ENCODE peak calls at places on chromosomes 5 and 9, in five cellular contexts. One of them, this sample, is unnamed.

GRCh38 chr5:173035904-173036707 is 20.0 kb upstream of the CREBRF start:
- DNase-seq in CD8-positive, alpha-beta T cell: no peak
- DNase-seq in coronary artery: no peak
- DNase-seq in stomach: no peak
- DNase-seq in Peyer's patch: peak; percentile 29
- DNase-seq in this sample: no peak

GRCh38 chr5:149195962-149196361 is 54.7 kb downstream of the ABLIM3 start:
- DNase-seq in stomach: no peak
- DNase-seq in coronary artery: no peak
- DNase-seq in CD8-positive, alpha-beta T cell: no peak
- DNase-seq in Peyer's patch: no peak
- DNase-seq in this sample: no peak

GRCh38 chr5:160054831-160055230 is 45.9 kb downstream of the TTC1 start:
- DNase-seq in CD8-positive, alpha-beta T cell: no peak
- DNase-seq in stomach: no peak
- DNase-seq in coronary artery: no peak
- DNase-seq in Peyer's patch: no peak
- DNase-seq in this sample: no peak

GRCh38 chr5:59744531-59744992 is 149.0 kb downstream of the PDE4D start:
- DNase-seq in coronary artery: no peak
- DNase-seq in stomach: no peak
- DNase-seq in CD8-positive, alpha-beta T cell: no peak
- DNase-seq in Peyer's patch: no peak
- DNase-seq in this sample: no peak

GRCh38 chr5:151598984-151599383 is 7.9 kb upstream of the FAT2 start:
- DNase-seq in CD8-positive, alpha-beta T cell: no peak
- DNase-seq in Peyer's patch: no peak
- DNase-seq in coronary artery: no peak
- DNase-seq in stomach: no peak
- DNase-seq in this sample: no peak

GRCh38 chr5:24668050-24668449 is 23.3 kb upstream of the CDH10 start:
- DNase-seq in coronary artery: no peak
- DNase-seq in stomach: no peak
- DNase-seq in Peyer's patch: no peak
- DNase-seq in CD8-positive, alpha-beta T cell: no peak
- DNase-seq in this sample: no peak

GRCh38 chr5:135743684-135744083 is 90.8 kb upstream of the SLC25A48 start:
- DNase-seq in stomach: no peak
- DNase-seq in coronary artery: no peak
- DNase-seq in CD8-positive, alpha-beta T cell: no peak
- DNase-seq in Peyer's patch: no peak
- DNase-seq in this sample: no peak

GRCh38 chr5:106874531-106874930 is 796.2 kb downstream of the EFNA5 start:
- DNase-seq in stomach: no peak
- DNase-seq in CD8-positive, alpha-beta T cell: no peak
- DNase-seq in coronary artery: no peak
- DNase-seq in Peyer's patch: no peak
- DNase-seq in this sample: no peak

GRCh38 chr5:25892251-25892650 is 1146.1 kb downstream of the CDH9 start:
- DNase-seq in stomach: no peak
- DNase-seq in Peyer's patch: no peak
- DNase-seq in coronary artery: no peak
- DNase-seq in CD8-positive, alpha-beta T cell: no peak
- DNase-seq in this sample: no peak

GRCh38 chr9:136584401-136585328 is 38.8 kb upstream of the NOTCH1 start:
- DNase-seq in stomach: peak; percentile 35
- DNase-seq in CD8-positive, alpha-beta T cell: peak; percentile 6
- DNase-seq in coronary artery: no peak
- DNase-seq in Peyer's patch: no peak
- DNase-seq in this sample: no peak

GRCh38 chr9:136831720-136832104 is 10.6 kb upstream of the AJM1 start:
- DNase-seq in Peyer's patch: no peak
- DNase-seq in stomach: no peak
- DNase-seq in CD8-positive, alpha-beta T cell: peak; percentile 17
- DNase-seq in coronary artery: no peak
- DNase-seq in this sample: no peak

GRCh38 chr9:134660407-134660806 is 18.8 kb downstream of the COL5A1 start:
- DNase-seq in coronary artery: no peak
- DNase-seq in stomach: no peak
- DNase-seq in Peyer's patch: no peak
- DNase-seq in CD8-positive, alpha-beta T cell: no peak
- DNase-seq in this sample: no peak

GRCh38 chr9:116219686-116220085 is 66.1 kb downstream of the PAPPA start:
- DNase-seq in Peyer's patch: no peak
- DNase-seq in CD8-positive, alpha-beta T cell: no peak
- DNase-seq in stomach: no peak
- DNase-seq in coronary artery: no peak
- DNase-seq in this sample: no peak

GRCh38 chr9:6007770-6008168 is 7.7 kb downstream of the RANBP6 start:
- DNase-seq in coronary artery: peak; percentile 86
- DNase-seq in Peyer's patch: peak; percentile 80
- DNase-seq in stomach: peak; percentile 74
- DNase-seq in CD8-positive, alpha-beta T cell: peak; percentile 90
- DNase-seq in this sample: peak; percentile 18

GRCh38 chr9:69279084-69279729 is 45.8 kb upstream of the ENTREP1 start:
- DNase-seq in coronary artery: no peak
- DNase-seq in stomach: no peak
- DNase-seq in Peyer's patch: no peak
- DNase-seq in CD8-positive, alpha-beta T cell: no peak
- DNase-seq in this sample: no peak

GRCh38 chr9:121281614-121282291 is 13.8 kb downstream of the GSN start:
- DNase-seq in CD8-positive, alpha-beta T cell: no peak
- DNase-seq in coronary artery: peak; percentile 90
- DNase-seq in stomach: peak; percentile 93
- DNase-seq in Peyer's patch: no peak
- DNase-seq in this sample: no peak

GRCh38 chr5:55936100-55936693 is 58.6 kb downstream of the IL6ST start:
- DNase-seq in stomach: peak; percentile 81
- DNase-seq in coronary artery: no peak
- DNase-seq in Peyer's patch: peak; percentile 77
- DNase-seq in CD8-positive, alpha-beta T cell: peak; percentile 81
- DNase-seq in this sample: peak; percentile 69

GRCh38 chr9:33445941-33446506 is 1.4 kb downstream of the AQP3 start:
- DNase-seq in coronary artery: no peak
- DNase-seq in CD8-positive, alpha-beta T cell: no peak
- DNase-seq in Peyer's patch: peak; percentile 65
- DNase-seq in stomach: peak; percentile 47
- DNase-seq in this sample: no peak

GRCh38 chr9:33446507-33447403 is 638 bp downstream of the AQP3 start:
- DNase-seq in CD8-positive, alpha-beta T cell: peak; percentile 78
- DNase-seq in coronary artery: no peak
- DNase-seq in stomach: peak; percentile 52
- DNase-seq in Peyer's patch: peak; percentile 42
- DNase-seq in this sample: no peak

GRCh38 chr9:33449715-33450114 is 2.3 kb upstream of the AQP3 start:
- DNase-seq in stomach: no peak
- DNase-seq in coronary artery: no peak
- DNase-seq in Peyer's patch: no peak
- DNase-seq in CD8-positive, alpha-beta T cell: no peak
- DNase-seq in this sample: no peak

GRCh38 chr9:33448159-33448511 is 742 bp upstream of the AQP3 start:
- DNase-seq in CD8-positive, alpha-beta T cell: no peak
- DNase-seq in stomach: no peak
- DNase-seq in Peyer's patch: no peak
- DNase-seq in coronary artery: no peak
- DNase-seq in this sample: no peak

GRCh38 chr9:33447404-33448158 is at the start of gene AQP3:
- DNase-seq in coronary artery: no peak
- DNase-seq in stomach: peak; percentile 79
- DNase-seq in CD8-positive, alpha-beta T cell: peak; percentile 69
- DNase-seq in Peyer's patch: peak; percentile 73
- DNase-seq in this sample: no peak
- TF ChIP-seq CTCF in coronary artery: peak; percentile 30
- TF ChIP-seq CTCF in stomach: no peak
- TF ChIP-seq CTCF in CD8-positive, alpha-beta T cell: no peak
- TF ChIP-seq CTCF in Peyer's patch: peak; percentile 44
- TF ChIP-seq CTCF in this sample: no peak

DNA sequence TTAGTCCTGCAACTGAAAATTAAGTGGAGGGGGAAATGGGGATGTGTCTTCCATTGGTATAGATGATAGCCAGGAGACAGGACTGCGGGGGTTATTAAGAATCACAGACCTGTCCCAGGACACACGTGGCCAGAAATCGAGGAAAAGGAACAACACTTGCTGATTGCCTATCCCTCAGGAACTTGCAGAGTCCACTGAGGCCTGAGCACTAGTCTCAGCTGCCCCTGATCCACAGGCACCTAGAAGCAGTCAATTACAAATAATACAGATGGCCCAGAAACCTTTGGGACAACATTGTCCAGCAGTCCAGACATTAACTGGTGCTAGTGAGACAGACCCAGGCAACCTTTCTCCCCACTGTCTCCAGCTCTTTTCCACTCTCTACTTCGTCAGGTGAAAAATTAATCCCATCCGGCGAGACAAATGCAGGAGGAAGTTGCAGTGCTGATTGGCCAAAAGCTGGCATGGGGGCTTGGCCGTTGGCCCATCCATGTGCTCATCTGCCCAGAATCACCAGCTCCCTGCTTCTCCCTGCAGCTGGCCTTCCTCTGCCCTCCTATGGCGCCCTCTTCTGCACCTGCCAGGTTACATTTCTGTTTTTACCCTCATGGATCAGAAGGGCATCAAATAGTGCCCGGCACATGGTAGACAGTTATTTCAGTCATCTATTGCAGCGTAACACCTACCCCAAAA is 3.5 kb upstream of the B4GALT1 start:
- DNase-seq in coronary artery: peak; percentile 62
- DNase-seq in Peyer's patch: peak; percentile 54
- DNase-seq in stomach: peak; percentile 38
- DNase-seq in CD8-positive, alpha-beta T cell: peak; percentile 47
- DNase-seq in this sample: no peak
- TF ChIP-seq CTCF in coronary artery: no peak
- TF ChIP-seq CTCF in Peyer's patch: peak; percentile 57
- TF ChIP-seq CTCF in stomach: peak; percentile 31
- TF ChIP-seq CTCF in CD8-positive, alpha-beta T cell: peak; percentile 23
- TF ChIP-seq CTCF in this sample: peak; percentile 9

GRCh38 chr5:137743031-137743640 is 7.2 kb upstream of the KLHL3 start:
- DNase-seq in stomach: peak; percentile 40
- DNase-seq in coronary artery: no peak
- DNase-seq in CD8-positive, alpha-beta T cell: peak; percentile 66
- DNase-seq in Peyer's patch: no peak
- DNase-seq in this sample: peak; percentile 53
- TF ChIP-seq CTCF in stomach: peak; percentile 55
- TF ChIP-seq CTCF in coronary artery: peak; percentile 49
- TF ChIP-seq CTCF in CD8-positive, alpha-beta T cell: peak; percentile 74
- TF ChIP-seq CTCF in Peyer's patch: peak; percentile 71
- TF ChIP-seq CTCF in this sample: peak; percentile 66

GRCh38 chr5:28065664-28066063 is 1027.3 kb upstream of the CDH9 start:
- DNase-seq in Peyer's patch: no peak
- DNase-seq in CD8-positive, alpha-beta T cell: no peak
- DNase-seq in coronary artery: no peak
- DNase-seq in stomach: no peak
- DNase-seq in this sample: no peak

GRCh38 chr5:28066856-28067255 is 1028.5 kb upstream of the CDH9 start:
- DNase-seq in Peyer's patch: no peak
- DNase-seq in coronary artery: no peak
- DNase-seq in CD8-positive, alpha-beta T cell: no peak
- DNase-seq in stomach: no peak
- DNase-seq in this sample: no peak
- TF ChIP-seq CTCF in Peyer's patch: no peak
- TF ChIP-seq CTCF in coronary artery: no peak
- TF ChIP-seq CTCF in CD8-positive, alpha-beta T cell: no peak
- TF ChIP-seq CTCF in stomach: no peak
- TF ChIP-seq CTCF in this sample: no peak

GRCh38 chr5:76403963-76404693 is 1.0 kb downstream of the IQGAP2 start:
- DNase-seq in Peyer's patch: peak; percentile 62
- DNase-seq in stomach: peak; percentile 79
- DNase-seq in coronary artery: no peak
- DNase-seq in CD8-positive, alpha-beta T cell: peak; percentile 88
- DNase-seq in this sample: no peak
- TF ChIP-seq CTCF in Peyer's patch: no peak
- TF ChIP-seq CTCF in stomach: no peak
- TF ChIP-seq CTCF in coronary artery: no peak
- TF ChIP-seq CTCF in CD8-positive, alpha-beta T cell: no peak
- TF ChIP-seq CTCF in this sample: no peak

GRCh38 chr5:53127107-53127506 is 17.6 kb upstream of the MOCS2 start:
- DNase-seq in coronary artery: no peak
- DNase-seq in stomach: no peak
- DNase-seq in Peyer's patch: no peak
- DNase-seq in CD8-positive, alpha-beta T cell: no peak
- DNase-seq in this sample: no peak

GRCh38 chr5:53128481-53128880 is 18.9 kb upstream of the MOCS2 start:
- DNase-seq in stomach: no peak
- DNase-seq in CD8-positive, alpha-beta T cell: no peak
- DNase-seq in coronary artery: no peak
- DNase-seq in Peyer's patch: no peak
- DNase-seq in this sample: no peak

GRCh38 chr5:53120165-53120564 is 10.6 kb upstream of the MOCS2 start:
- DNase-seq in CD8-positive, alpha-beta T cell: no peak
- DNase-seq in stomach: no peak
- DNase-seq in Peyer's patch: no peak
- DNase-seq in coronary artery: no peak
- DNase-seq in this sample: no peak

GRCh38 chr5:53126514-53126913 is 17.0 kb upstream of the MOCS2 start:
- DNase-seq in coronary artery: no peak
- DNase-seq in Peyer's patch: no peak
- DNase-seq in stomach: no peak
- DNase-seq in CD8-positive, alpha-beta T cell: no peak
- DNase-seq in this sample: no peak

GRCh38 chr5:53123702-53124101 is 14.1 kb upstream of the MOCS2 start:
- DNase-seq in Peyer's patch: no peak
- DNase-seq in stomach: no peak
- DNase-seq in CD8-positive, alpha-beta T cell: no peak
- DNase-seq in coronary artery: no peak
- DNase-seq in this sample: no peak
- TF ChIP-seq CTCF in Peyer's patch: peak; percentile 13
- TF ChIP-seq CTCF in stomach: no peak
- TF ChIP-seq CTCF in CD8-positive, alpha-beta T cell: no peak
- TF ChIP-seq CTCF in coronary artery: no peak
- TF ChIP-seq CTCF in this sample: peak; percentile 17

GRCh38 chr5:72611111-72611724 is 104.0 kb upstream of the ZNF366 start:
- DNase-seq in stomach: peak; percentile 76
- DNase-seq in coronary artery: no peak
- DNase-seq in Peyer's patch: peak; percentile 37
- DNase-seq in CD8-positive, alpha-beta T cell: peak; percentile 31
- DNase-seq in this sample: no peak
- TF ChIP-seq CTCF in stomach: peak; percentile 73
- TF ChIP-seq CTCF in coronary artery: peak; percentile 86
- TF ChIP-seq CTCF in Peyer's patch: peak; percentile 84
- TF ChIP-seq CTCF in CD8-positive, alpha-beta T cell: peak; percentile 74
- TF ChIP-seq CTCF in this sample: peak; percentile 100